ENCODE peak calls at places on chromosomes 3 and 15, in eight cellular contexts. V, D, W, E, L, M, F and Z are unnamed samples. For H3K9me3, the result is how much of the 10 kb centered on the place peaks cover.

GRCh38 chr15:40340740-40341400 is at the start of gene CCDC9B:
- DNase-seq in V (peak), D (peak), W (peak), E (peak), L (peak), M (peak), F (no peak), Z (peak)

GRCh38 chr15:55168350-55168974 is 28.3 kb downstream of the RSL24D1 start:
- DNase-seq in V (no peak), D (peak), W (no peak), E (no peak), L (no peak), M (no peak), F (peak), Z (peak)

GRCh38 chr15:59741274-59741906 is 52.3 kb upstream of the BNIP2 start:
- DNase-seq in V (no peak), D (peak), W (no peak), E (no peak), L (no peak), M (no peak), F (no peak), Z (peak)

GRCh38 chr3:71130516-71131384 is 452.8 kb downstream of the FOXP1 start:
- DNase-seq in V (peak), D (peak), W (peak), E (peak), L (no peak), M (peak), F (peak), Z (peak)

GRCh38 chr15:45732544-45733130 is 97.8 kb downstream of the SQOR start:
- DNase-seq in V (no peak), D (no peak), W (no peak), E (no peak), L (no peak), M (no peak), F (no peak), Z (no peak)

GRCh38 chr3:141849056-141849814 is 27.2 kb upstream of the ATP1B3 start:
- DNase-seq in V (peak), D (no peak), W (no peak), E (no peak), L (no peak), M (no peak), F (no peak), Z (no peak)

GRCh38 chr3:8972614-8973013 is 9.3 kb upstream of the RAD18 start:
- DNase-seq in V (no peak), D (peak), W (no peak), E (no peak), L (no peak), M (no peak), F (no peak), Z (peak)

GRCh38 chr15:43277231-43277823 is 10.6 kb upstream of the TGM5 start:
- DNase-seq in V (no peak), D (no peak), W (no peak), E (no peak), L (no peak), M (peak), F (no peak), Z (no peak)

GRCh38 chr3:31254483-31254882 is 278.2 kb upstream of the STT3B start:
- DNase-seq in V (no peak), D (no peak), W (no peak), E (no peak), L (no peak), M (no peak), F (no peak), Z (no peak)

GRCh38 chr15:35746121-35746520 is 200.2 kb upstream of the DPH6 start:
- DNase-seq in V (no peak), D (peak), W (no peak), E (no peak), L (no peak), M (no peak), F (no peak), Z (peak)

GRCh38 chr3:125240496-125240895 is 27.9 kb upstream of the SLC12A8 start:
- DNase-seq in V (peak), D (peak), W (no peak), E (no peak), L (no peak), M (no peak), F (no peak), Z (peak)

GRCh38 chr3:57161131-57161538 is 4.0 kb downstream of the IL17RD start:
- DNase-seq in V (no peak), D (peak), W (no peak), E (no peak), L (no peak), M (no peak), F (no peak), Z (no peak)

GRCh38 chr3:1082024-1082633 is 10.7 kb upstream of the CNTN6 start:
- DNase-seq in V (no peak), D (peak), W (peak), E (no peak), L (no peak), M (peak), F (no peak), Z (peak)

GRCh38 chr3:72008226-72008996 is 223.5 kb upstream of the PROK2 start:
- DNase-seq in V (peak), D (peak), W (no peak), E (no peak), L (no peak), M (no peak), F (no peak), Z (peak)

GRCh38 chr15:62125763-62126162 is 39.3 kb downstream of the C2CD4B start:
- DNase-seq in V (no peak), D (peak), W (no peak), E (no peak), L (no peak), M (no peak), F (no peak), Z (peak)

GRCh38 chr3:184503647-184504046 is 57.9 kb upstream of the EPHB3 start:
- DNase-seq in V (no peak), D (no peak), W (no peak), E (no peak), L (no peak), M (no peak), F (no peak), Z (no peak)

GRCh38 chr3:59573911-59574310 is 524.1 kb upstream of the CFAP20DC start:
- DNase-seq in V (no peak), D (peak), W (no peak), E (peak), L (no peak), M (peak), F (no peak), Z (peak)

GRCh38 chr15:85128636-85129035 is 147.0 kb downstream of the PDE8A start:
- DNase-seq in V (no peak), D (no peak), W (no peak), E (no peak), L (no peak), M (no peak), F (no peak), Z (no peak)

GRCh38 chr3:52055537-52056351 is 627 bp downstream of the DUSP7 start:
- DNase-seq in V (peak), D (peak), W (no peak), E (peak), L (no peak), M (no peak), F (peak), Z (peak)

GRCh38 chr3:11655188-11655928 is 11.6 kb upstream of the VGLL4 start:
- DNase-seq in V (no peak), D (peak), W (no peak), E (no peak), L (no peak), M (no peak), F (peak), Z (peak)

GRCh38 chr3:98968347-98968746 is 66.9 kb upstream of the DCBLD2 start:
- DNase-seq in V (no peak), D (no peak), W (no peak), E (no peak), L (no peak), M (no peak), F (no peak), Z (peak)

GRCh38 chr15:101003706-101004105 is 84.5 kb downstream of the LRRK1 start:
- DNase-seq in V (no peak), D (no peak), W (no peak), E (no peak), L (peak), M (no peak), F (no peak), Z (no peak)

GRCh38 chr3:134357914-134358811 is 16.1 kb downstream of the AMOTL2 start:
- DNase-seq in V (peak), D (peak), W (peak), E (peak), L (peak), M (peak), F (no peak), Z (peak)

GRCh38 chr3:151268267-151269235 is 9.8 kb downstream of the P2RY14 start:
- DNase-seq in V (no peak), D (no peak), W (no peak), E (no peak), L (no peak), M (no peak), F (peak), Z (no peak)

GRCh38 chr3:146156060-146156459 is 4.9 kb downstream of the PLOD2 start:
- DNase-seq in V (no peak), D (no peak), W (no peak), E (no peak), L (no peak), M (no peak), F (no peak), Z (peak)

GRCh38 chr15:49604625-49605409 is 15.8 kb downstream of the FAM227B start:
- DNase-seq in V (no peak), D (no peak), W (no peak), E (no peak), L (no peak), M (no peak), F (no peak), Z (no peak)

GRCh38 chr3:179146911-179147570 is 1.1 kb upstream of the PIK3CA start:
- DNase-seq in V (no peak), D (peak), W (no peak), E (no peak), L (no peak), M (no peak), F (peak), Z (peak)

GRCh38 chr3:47370887-47371697 is 9.7 kb upstream of the PTPN23 start:
- DNase-seq in V (no peak), D (peak), W (peak), E (no peak), L (no peak), M (no peak), F (no peak), Z (peak)

GRCh38 chr3:111045564-111045963 is 26.1 kb upstream of the NECTIN3 start:
- DNase-seq in V (no peak), D (peak), W (no peak), E (no peak), L (no peak), M (no peak), F (no peak), Z (peak)

GRCh38 chr3:76698136-76698535 is 341.8 kb upstream of the ROBO2 start:
- DNase-seq in V (no peak), D (no peak), W (no peak), E (no peak), L (no peak), M (no peak), F (no peak), Z (no peak)

GRCh38 chr15:75410196-75410595 is 41.3 kb downstream of the SIN3A start:
- DNase-seq in V (no peak), D (no peak), W (no peak), E (no peak), L (no peak), M (no peak), F (no peak), Z (no peak)

GRCh38 chr15:35312355-35312754 is 227.3 kb upstream of the NANOGP8 start:
- DNase-seq in V (no peak), D (peak), W (no peak), E (no peak), L (no peak), M (no peak), F (no peak), Z (no peak)

GRCh38 chr3:78048698-78049097 is 1008.8 kb downstream of the ROBO2 start:
- DNase-seq in V (no peak), D (no peak), W (no peak), E (no peak), L (no peak), M (no peak), F (no peak), Z (no peak)

GRCh38 chr15:36334059-36334458 is 245.4 kb upstream of the CDIN1 start:
- DNase-seq in V (no peak), D (peak), W (no peak), E (no peak), L (no peak), M (no peak), F (no peak), Z (peak)

GRCh38 chr3:127275287-127275781 is 12.5 kb downstream of the PRR20G start:
- DNase-seq in V (no peak), D (peak), W (no peak), E (no peak), L (no peak), M (peak), F (no peak), Z (peak)

GRCh38 chr3:127276396-127276795 is 11.4 kb downstream of the PRR20G start:
- DNase-seq in V (no peak), D (no peak), W (no peak), E (no peak), L (no peak), M (no peak), F (no peak), Z (no peak)

GRCh38 chr3:127276995-127277394 is 10.9 kb downstream of the PRR20G start:
- DNase-seq in V (no peak), D (no peak), W (no peak), E (no peak), L (no peak), M (no peak), F (no peak), Z (no peak)

GRCh38 chr3:127273196-127273595 is 14.7 kb downstream of the PRR20G start:
- DNase-seq in V (no peak), D (no peak), W (no peak), E (no peak), L (no peak), M (no peak), F (no peak), Z (no peak)

GRCh38 chr3:127274200-127274599 is 13.6 kb downstream of the PRR20G start:
- DNase-seq in V (no peak), D (no peak), W (no peak), E (no peak), L (no peak), M (no peak), F (no peak), Z (no peak)
- H3K9me3 ChIP-seq in V (under half), D (under half), W (under half), E (under half), L (under half), M (under half), F (under half), Z (under half)

GRCh38 chr3:103624289-103624688 is 1189.5 kb downstream of the ZPLD1 start:
- DNase-seq in V (no peak), D (no peak), W (no peak), E (no peak), L (no peak), M (no peak), F (no peak), Z (no peak)

DNA sequence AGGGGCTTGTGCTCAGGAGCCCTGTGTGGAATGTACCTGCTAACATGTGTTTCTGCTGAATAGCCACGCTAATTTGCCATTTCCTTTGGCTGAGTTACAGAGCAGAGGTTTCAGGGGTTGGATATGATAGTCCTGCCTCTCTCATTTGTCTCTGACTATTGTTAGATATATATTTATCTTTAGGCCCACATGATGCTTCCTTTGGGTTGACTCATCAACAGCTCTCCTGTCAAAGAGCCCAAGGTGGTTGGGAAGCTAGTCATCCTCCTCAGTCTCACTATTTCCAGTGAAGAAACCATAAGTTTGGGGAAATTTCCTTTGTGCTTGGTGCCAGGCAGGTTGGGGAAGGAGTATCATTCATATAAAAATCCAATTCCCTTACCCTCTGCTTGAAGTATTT is 1194.6 kb downstream of the ZPLD1 start:
- DNase-seq in V (no peak), D (no peak), W (no peak), E (no peak), L (no peak), M (no peak), F (no peak), Z (no peak)
- H3K9me3 ChIP-seq in V (under half), D (under half), W (under half), E (under half), L (under half), M (under half), F (under half), Z (under half)

DNA sequence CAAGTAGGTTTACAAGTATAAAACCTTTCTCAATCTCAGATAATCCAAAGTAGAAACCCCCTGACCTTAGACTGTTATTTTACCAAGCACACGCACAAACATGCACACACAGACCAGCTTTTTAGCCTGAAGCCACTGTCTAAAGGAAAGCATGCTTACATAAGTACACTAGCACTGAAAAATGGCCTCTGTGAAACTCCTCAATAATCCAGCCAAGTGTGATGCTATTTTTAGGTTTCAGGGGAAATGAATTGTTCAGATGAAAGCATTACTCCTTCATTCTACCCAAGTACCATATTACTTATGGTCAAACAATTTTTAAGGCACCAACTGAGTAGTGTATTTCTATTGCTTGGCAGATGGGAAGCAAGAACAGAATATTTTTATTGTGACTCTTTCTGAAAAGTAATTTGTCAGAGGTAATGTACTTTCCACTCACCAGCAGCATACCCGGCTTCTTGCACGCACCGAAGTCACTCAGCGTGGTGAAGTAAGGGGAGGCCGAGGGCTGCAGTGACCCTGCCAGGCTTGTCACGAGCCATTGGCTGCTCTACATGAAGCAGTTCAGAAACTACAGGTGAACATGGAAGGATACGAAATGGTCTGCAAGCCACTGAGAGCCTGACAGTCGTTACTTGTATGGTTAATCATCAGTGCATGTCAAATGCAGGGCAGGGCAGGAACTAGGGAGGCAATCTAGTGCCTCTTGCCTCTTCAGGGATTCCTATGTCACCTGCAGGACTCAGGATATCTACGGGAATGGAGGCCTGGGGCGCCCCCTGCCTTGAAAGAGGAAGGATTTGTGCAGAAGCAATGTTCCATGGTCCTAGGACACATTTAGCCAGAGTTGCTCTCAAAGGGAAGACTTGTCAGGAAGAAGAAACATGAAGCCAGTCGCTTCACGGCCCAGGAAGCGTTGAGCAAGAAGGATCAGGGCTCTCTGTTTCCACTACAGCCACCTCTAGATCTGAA is 106.6 kb downstream of the GABRB3 start:
- DNase-seq in V (no peak), D (no peak), W (no peak), E (no peak), L (no peak), M (no peak), F (no peak), Z (no peak)
- H3K9me3 ChIP-seq in V (under half), D (under half), W (under half), E (under half), L (under half), M (under half), F (under half), Z (under half)

DNA sequence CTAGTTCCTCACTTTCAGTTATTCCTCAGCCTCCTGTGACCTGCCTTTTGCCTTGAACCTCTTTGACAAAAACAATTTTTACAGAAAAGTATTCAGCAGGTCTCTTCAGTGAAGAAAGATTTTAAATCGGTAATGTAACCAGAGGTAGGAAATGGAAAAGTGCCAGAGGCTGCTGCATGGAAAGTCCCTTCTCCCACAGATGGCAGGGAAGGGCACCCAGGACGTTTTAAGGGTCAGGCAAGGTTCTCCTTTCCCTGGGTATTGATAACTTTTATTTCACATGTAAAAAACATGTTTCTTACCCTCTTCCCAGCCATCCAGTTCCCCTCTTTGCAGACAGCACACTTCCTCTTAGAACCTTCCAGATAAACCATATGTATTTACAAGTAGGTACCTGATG is 185.6 kb downstream of the OR4M2 start:
- DNase-seq in V (no peak), D (no peak), W (no peak), E (no peak), L (no peak), M (no peak), F (no peak), Z (no peak)
- H3K9me3 ChIP-seq in V (under half), D (under half), W (under half), E (under half), L (under half), M (under half), F (under half), Z (under half)

GRCh38 chr3:33170531-33170930 is 48.1 kb downstream of the SUSD5 start:
- DNase-seq in V (no peak), D (no peak), W (no peak), E (no peak), L (no peak), M (no peak), F (no peak), Z (no peak)

GRCh38 chr3:33167716-33168339 is 50.8 kb downstream of the SUSD5 start:
- DNase-seq in V (no peak), D (no peak), W (no peak), E (no peak), L (no peak), M (no peak), F (no peak), Z (no peak)

GRCh38 chr3:33165372-33165771 is 51.6 kb downstream of the CRTAP start:
- DNase-seq in V (no peak), D (no peak), W (no peak), E (no peak), L (no peak), M (no peak), F (no peak), Z (no peak)

GRCh38 chr3:33167284-33167683 is 51.3 kb downstream of the SUSD5 start:
- DNase-seq in V (no peak), D (no peak), W (no peak), E (no peak), L (no peak), M (no peak), F (no peak), Z (no peak)

DNA sequence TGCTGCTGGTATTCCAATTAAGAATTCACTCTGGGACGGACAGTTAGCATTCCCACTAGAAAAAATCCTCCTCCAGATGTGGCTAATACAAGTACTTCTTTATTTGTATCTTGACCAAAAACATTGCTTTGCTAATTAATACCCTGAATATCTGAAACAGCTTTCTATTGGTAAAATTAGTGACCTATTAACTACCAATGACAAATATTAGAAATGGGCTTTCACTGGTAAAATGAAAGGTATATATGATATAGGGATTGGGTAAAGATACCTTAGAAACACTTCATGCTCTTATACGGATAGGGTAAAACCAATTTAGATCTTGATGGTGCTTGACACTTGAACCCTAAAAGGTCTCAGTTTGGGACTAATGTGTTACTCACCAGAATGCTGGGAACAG is 52.3 kb downstream of the CRTAP start:
- DNase-seq in V (no peak), D (no peak), W (no peak), E (no peak), L (no peak), M (no peak), F (no peak), Z (no peak)
- H3K9me3 ChIP-seq in V (under half), D (under half), W (under half), E (under half), L (under half), M (under half), F (under half), Z (under half)